ENCODE peak calls at places on chromosomes 11 and 22, in nine cellular contexts. I is esophagus squamous epithelium; J is caudate nucleus; M is glutamatergic neuron; A is activated CD4-positive, alpha-beta T cell treated with anti-CD3 and anti-CD28 coated beads, Interleukin-2, amount 50 U/mL, for 48 hours; F is astrocyte of the spinal cord; T is Calu3; R is HEK293T; G is germinal center. L is an unnamed sample.
A peak's percentile ranks its signal among the peaks of the same experiment; 100 is the strongest.

GRCh38 chr11:86489442-86489841 is 114.8 kb downstream of the CCDC81 start:
- DNase-seq in J (no peak), A (no peak), G (no peak), M (no peak), F (no peak), I (no peak), R (no peak), T (no peak), L (no peak)

GRCh38 chr11:76588455-76589325 is 81.9 kb downstream of the LRRC32 start:
- DNase-seq in I (no peak), J (no peak), M (no peak), R (no peak), A (peak; percentile 74), F (no peak), G (peak; percentile 54), T (no peak), L (no peak)

GRCh38 chr22:31215018-31215535 is 3.0 kb downstream of the LIMK2 start:
- DNase-seq in F (no peak), J (no peak), T (no peak), G (no peak), A (no peak), M (no peak), I (no peak), R (no peak), L (no peak)

GRCh38 chr11:29336727-29337212 is 680.1 kb downstream of the KCNA4 start:
- DNase-seq in J (no peak), T (no peak), A (no peak), M (no peak), R (no peak), G (no peak), F (peak; percentile 40), I (no peak), L (no peak)

GRCh38 chr11:63870351-63871197 is 31.7 kb downstream of the MARK2 start:
- DNase-seq in M (no peak), T (no peak), A (peak; percentile 41), G (no peak), F (no peak), I (no peak), R (no peak), J (no peak), L (no peak)

GRCh38 chr11:100821198-100821597 is 134.1 kb downstream of the ARHGAP42 start:
- DNase-seq in J (no peak), I (no peak), R (no peak), M (no peak), G (no peak), A (no peak), F (no peak), T (no peak), L (no peak)

GRCh38 chr11:8604078-8604723 is 10.2 kb upstream of the STK33 start:
- DNase-seq in M (peak; percentile 70), G (peak; percentile 48), R (peak; percentile 76), A (peak; percentile 52), T (peak; percentile 54), J (no peak), F (peak; percentile 100), I (no peak), L (no peak)

GRCh38 chr22:46447906-46448669 is 89.3 kb downstream of the CELSR1 start:
- DNase-seq in R (no peak), G (no peak), J (no peak), M (no peak), F (no peak), I (no peak), T (no peak), A (no peak), L (no peak)

GRCh38 chr11:124608146-124608545 is 3.1 kb upstream of the PANX3 start:
- DNase-seq in F (no peak), R (no peak), J (no peak), M (no peak), G (no peak), I (no peak), T (no peak), A (no peak), L (no peak)

GRCh38 chr11:117837070-117837776 is 12.7 kb upstream of the FXYD2 start:
- DNase-seq in G (no peak), R (no peak), A (no peak), I (no peak), F (no peak), T (no peak), M (peak; percentile 38), J (no peak), L (no peak)

GRCh38 chr11:17760102-17761029 is 25.8 kb downstream of the KCNC1 start:
- DNase-seq in G (peak; percentile 56), I (no peak), R (peak; percentile 69), A (peak; percentile 40), T (peak; percentile 70), F (peak; percentile 14), M (peak; percentile 53), J (no peak), L (no peak)

GRCh38 chr22:50139843-50140415 is 30.6 kb upstream of the PANX2 start:
- DNase-seq in T (no peak), F (no peak), R (no peak), M (no peak), I (no peak), J (no peak), A (no peak), G (no peak), L (no peak)

GRCh38 chr11:106974831-106975230 is 43.4 kb downstream of the GUCY1A2 start:
- DNase-seq in T (no peak), R (no peak), A (no peak), M (no peak), J (no peak), F (no peak), I (no peak), G (no peak), L (no peak)

GRCh38 chr11:11538277-11538960 is 83.4 kb downstream of the GALNT18 start:
- DNase-seq in J (no peak), A (no peak), I (no peak), R (no peak), M (peak; percentile 48), F (no peak), G (no peak), T (no peak), L (no peak)

GRCh38 chr11:61254403-61255025 is 13.5 kb downstream of the PGA5 start:
- DNase-seq in J (peak; percentile 10), I (no peak), M (peak; percentile 68), R (peak; percentile 88), A (peak; percentile 76), T (peak; percentile 74), G (peak; percentile 87), F (peak; percentile 36), L (no peak)

GRCh38 chr11:116175707-116176106 is 597.1 kb downstream of the BUD13 start:
- DNase-seq in T (no peak), A (no peak), J (no peak), F (no peak), M (no peak), G (no peak), I (no peak), R (no peak), L (no peak)

GRCh38 chr11:69055598-69056516 is 7.1 kb downstream of the TPCN2 start:
- DNase-seq in R (no peak), G (peak; percentile 84), T (no peak), I (no peak), M (no peak), J (no peak), A (peak; percentile 22), F (no peak), L (peak; percentile 23)

GRCh38 chr11:90867416-90867815 is 644.6 kb upstream of the CHORDC1 start:
- DNase-seq in R (no peak), A (no peak), J (no peak), F (no peak), I (no peak), G (no peak), T (no peak), M (no peak), L (no peak)

GRCh38 chr11:73950869-73951710 is at the start of gene DNAJB13:
- DNase-seq in I (no peak), G (peak; percentile 84), F (peak; percentile 36), T (peak; percentile 65), R (peak; percentile 78), M (peak; percentile 67), A (no peak), J (no peak), L (no peak)

GRCh38 chr22:41915783-41916493 is 1.1 kb upstream of the SHISA8 start:
- DNase-seq in F (no peak), T (no peak), M (no peak), G (peak; percentile 14), I (no peak), J (no peak), R (no peak), A (no peak), L (no peak)

GRCh38 chr22:44691796-44692661 is 10.0 kb upstream of the PRR5 start:
- DNase-seq in I (no peak), G (no peak), A (no peak), R (no peak), F (no peak), J (no peak), M (no peak), T (peak; percentile 29), L (no peak)

GRCh38 chr11:316031-316701 is 2.3 kb downstream of the IFITM1 start:
- DNase-seq in J (no peak), M (no peak), F (no peak), T (no peak), A (peak; percentile 43), I (no peak), G (no peak), R (no peak), L (no peak)

GRCh38 chr11:120785576-120785975 is 238.3 kb upstream of the TBCEL start:
- DNase-seq in I (no peak), R (no peak), M (no peak), F (no peak), J (no peak), A (no peak), T (no peak), G (no peak), L (no peak)

GRCh38 chr11:115454525-115454924 is 49.7 kb downstream of the CADM1 start:
- DNase-seq in G (no peak), M (no peak), T (no peak), J (no peak), R (no peak), I (no peak), F (no peak), A (no peak), L (no peak)

GRCh38 chr11:3867209-3868071 is 12.0 kb downstream of the STIM1 start:
- DNase-seq in T (no peak), J (no peak), G (no peak), F (no peak), A (peak; percentile 36), M (no peak), R (no peak), I (no peak), L (no peak)

GRCh38 chr11:68264244-68264643 is 7.5 kb downstream of the C11orf24 start:
- DNase-seq in I (no peak), G (no peak), J (no peak), F (no peak), R (no peak), T (no peak), M (no peak), A (no peak), L (no peak)

GRCh38 chr11:130837194-130837593 is 79.1 kb downstream of the SNX19 start:
- DNase-seq in F (no peak), G (no peak), J (no peak), I (no peak), R (no peak), M (no peak), T (no peak), A (no peak), L (no peak)

GRCh38 chr11:91921974-91922373 is 302.6 kb upstream of the FAT3 start:
- DNase-seq in G (no peak), T (peak; percentile 38), J (no peak), R (no peak), F (peak; percentile 15), I (no peak), A (no peak), M (no peak), L (no peak)

GRCh38 chr11:60345489-60345888 is 18.4 kb downstream of the MS4A6E start:
- DNase-seq in A (peak; percentile 47), I (no peak), J (no peak), G (no peak), T (peak; percentile 63), F (no peak), R (no peak), M (peak; percentile 21), L (no peak)

GRCh38 chr11:82631722-82632630 is 101.7 kb downstream of the FAM181B start:
- DNase-seq in I (no peak), G (no peak), T (no peak), A (no peak), M (no peak), F (peak; percentile 15), J (no peak), R (no peak), L (no peak)

L was measured in SIG-M5.